ENCODE peak calls at places on chromosomes 4 and X, in nine cellular contexts. V is BJ, C is amniotic epithelial cell, I is small intestine, Q is iris pigment epithelial cell, Z is left kidney, M is kidney tubule cell, D is type B pancreatic cell, E is mucosa of descending colon. R is an unnamed sample.
A peak's percentile ranks its signal among the peaks of the same experiment; 100 is the strongest.

GRCh38 chr4:184815046-184815877 is 10.5 kb downstream of the ACSL1 start:
- DNase-seq in V (no peak), C (peak; percentile 93), I (peak; percentile 92), Q (peak; percentile 93), Z (peak; percentile 85), M (peak; percentile 93), D (no peak), E (peak; percentile 80), R (peak; percentile 80)

GRCh38 chrX:47605024-47605423 is 14.6 kb downstream of the SYN1 start:
- DNase-seq in V (no peak), C (no peak), I (no peak), Q (no peak), Z (no peak), M (no peak), D (no peak), E (no peak), R (no peak)

GRCh38 chr4:14168919-14169318 is 541.4 kb upstream of the BOD1L1 start:
- DNase-seq in V (peak; percentile 36), C (peak; percentile 74), I (peak; percentile 80), Q (peak; percentile 87), Z (no peak), M (peak; percentile 97), D (no peak), E (no peak), R (peak; percentile 88)

GRCh38 chr4:37549003-37549402 is 137.2 kb downstream of the RELL1 start:
- DNase-seq in V (no peak), C (peak; percentile 93), I (no peak), Q (peak; percentile 80), Z (no peak), M (peak; percentile 99), D (no peak), E (no peak), R (peak; percentile 72)

GRCh38 chrX:13669246-13669689 is 16.3 kb downstream of the TCEANC start:
- DNase-seq in V (peak; percentile 90), C (peak; percentile 97), I (peak; percentile 91), Q (peak; percentile 96), Z (peak; percentile 53), M (peak; percentile 99), D (no peak), E (peak; percentile 61), R (peak; percentile 96)

GRCh38 chr4:609400-610050 is 15.8 kb upstream of the PDE6B start:
- DNase-seq in V (no peak), C (no peak), I (no peak), Q (peak; percentile 6), Z (no peak), M (no peak), D (no peak), E (no peak), R (no peak)

GRCh38 chrX:51148848-51149247 is 183.8 kb upstream of the NUDT10 start:
- DNase-seq in V (no peak), C (no peak), I (no peak), Q (no peak), Z (peak; percentile 48), M (no peak), D (no peak), E (no peak), R (no peak)

GRCh38 chrX:42094208-42094607 is 170.9 kb upstream of the CASK start:
- DNase-seq in V (no peak), C (peak; percentile 67), I (peak; percentile 44), Q (peak; percentile 57), Z (no peak), M (peak; percentile 72), D (no peak), E (no peak), R (no peak)

GRCh38 chrX:74521961-74522833 is 92.2 kb downstream of the RLIM start:
- DNase-seq in V (peak; percentile 13), C (peak; percentile 48), I (no peak), Q (no peak), Z (peak; percentile 36), M (peak; percentile 11), D (no peak), E (no peak), R (peak; percentile 30)

GRCh38 chr4:173807347-173807746 is 277.3 kb upstream of the HAND2 start:
- DNase-seq in V (peak; percentile 34), C (no peak), I (no peak), Q (no peak), Z (no peak), M (no peak), D (no peak), E (no peak), R (no peak)

GRCh38 chrX:3728454-3728853 is 15.0 kb upstream of the PRKX start:
- DNase-seq in V (no peak), C (peak; percentile 80), I (no peak), Q (peak; percentile 76), Z (peak; percentile 1), M (peak; percentile 22), D (no peak), E (no peak), R (peak; percentile 9)

GRCh38 chrX:8084023-8084422 is 87.0 kb downstream of the VCX2 start:
- DNase-seq in V (no peak), C (peak; percentile 91), I (no peak), Q (peak; percentile 66), Z (peak; percentile 6), M (no peak), D (no peak), E (no peak), R (peak; percentile 60)